ENCODE peak calls at places on chromosome 17, in seven cellular contexts. One of them, this sample, is unnamed.

GRCh38 chr17:75265614-75266314 is 4.1 kb downstream of the MRPS7 start:
- DNase-seq in pancreas: no peak
- DNase-seq in B cell: peak
- DNase-seq in stomach: no peak
- DNase-seq in tibial nerve: no peak
- DNase-seq in endothelial cell: no peak
- DNase-seq in fibroblast of lung: no peak
- DNase-seq in this sample: peak

GRCh38 chr17:9912146-9913099 is 7.4 kb upstream of the RCVRN start:
- DNase-seq in pancreas: no peak
- DNase-seq in B cell: no peak
- DNase-seq in stomach: no peak
- DNase-seq in tibial nerve: no peak
- DNase-seq in endothelial cell: no peak
- DNase-seq in fibroblast of lung: no peak
- DNase-seq in this sample: no peak

GRCh38 chr17:48907713-48908046 is 527 bp upstream of the UBE2Z start:
- DNase-seq in pancreas: no peak
- DNase-seq in B cell: no peak
- DNase-seq in stomach: no peak
- DNase-seq in tibial nerve: no peak
- DNase-seq in endothelial cell: no peak
- DNase-seq in fibroblast of lung: peak
- DNase-seq in this sample: no peak

GRCh38 chr17:29577009-29577777 is 8.7 kb downstream of the TP53I13 start:
- DNase-seq in pancreas: no peak
- DNase-seq in B cell: no peak
- DNase-seq in stomach: no peak
- DNase-seq in tibial nerve: no peak
- DNase-seq in endothelial cell: no peak
- DNase-seq in fibroblast of lung: no peak
- DNase-seq in this sample: no peak

GRCh38 chr17:69503711-69504110 is 89.2 kb downstream of the MAP2K6 start:
- DNase-seq in pancreas: no peak
- DNase-seq in B cell: peak
- DNase-seq in stomach: no peak
- DNase-seq in tibial nerve: no peak
- DNase-seq in endothelial cell: no peak
- DNase-seq in fibroblast of lung: no peak
- DNase-seq in this sample: no peak

GRCh38 chr17:67546578-67547527 is 169.8 kb downstream of the PITPNC1 start:
- DNase-seq in pancreas: peak
- DNase-seq in B cell: no peak
- DNase-seq in stomach: peak
- DNase-seq in tibial nerve: no peak
- DNase-seq in endothelial cell: no peak
- DNase-seq in fibroblast of lung: peak
- DNase-seq in this sample: no peak

GRCh38 chr17:60327122-60327869 is 64.6 kb downstream of the USP32 start:
- DNase-seq in pancreas: no peak
- DNase-seq in B cell: no peak
- DNase-seq in stomach: no peak
- DNase-seq in tibial nerve: no peak
- DNase-seq in endothelial cell: no peak
- DNase-seq in fibroblast of lung: no peak
- DNase-seq in this sample: no peak

GRCh38 chr17:51860934-51861561 is 297.5 kb downstream of the CA10 start:
- DNase-seq in pancreas: no peak
- DNase-seq in B cell: no peak
- DNase-seq in stomach: no peak
- DNase-seq in tibial nerve: no peak
- DNase-seq in endothelial cell: peak
- DNase-seq in fibroblast of lung: no peak
- DNase-seq in this sample: no peak

GRCh38 chr17:35372846-35373531 is 432 bp downstream of the SLFN11 start:
- DNase-seq in pancreas: peak
- DNase-seq in B cell: no peak
- DNase-seq in stomach: peak
- DNase-seq in tibial nerve: no peak
- DNase-seq in endothelial cell: no peak
- DNase-seq in fibroblast of lung: no peak
- DNase-seq in this sample: no peak

GRCh38 chr17:6608321-6608720 is 32.2 kb downstream of the KIAA0753 start:
- DNase-seq in pancreas: no peak
- DNase-seq in B cell: no peak
- DNase-seq in stomach: no peak
- DNase-seq in tibial nerve: no peak
- DNase-seq in endothelial cell: no peak
- DNase-seq in fibroblast of lung: peak
- DNase-seq in this sample: no peak

GRCh38 chr17:66948061-66948750 is 16.3 kb upstream of the CACNG4 start:
- DNase-seq in pancreas: peak
- DNase-seq in B cell: no peak
- DNase-seq in stomach: no peak
- DNase-seq in tibial nerve: no peak
- DNase-seq in endothelial cell: no peak
- DNase-seq in fibroblast of lung: no peak
- DNase-seq in this sample: no peak

GRCh38 chr17:35127751-35128514 is 6.5 kb downstream of the FNDC8 start:
- DNase-seq in pancreas: no peak
- DNase-seq in B cell: peak
- DNase-seq in stomach: no peak
- DNase-seq in tibial nerve: no peak
- DNase-seq in endothelial cell: no peak
- DNase-seq in fibroblast of lung: no peak
- DNase-seq in this sample: no peak

GRCh38 chr17:80826955-80827645 is 164.5 kb upstream of the CHMP6 start:
- DNase-seq in pancreas: peak
- DNase-seq in B cell: peak
- DNase-seq in stomach: no peak
- DNase-seq in tibial nerve: peak
- DNase-seq in endothelial cell: no peak
- DNase-seq in fibroblast of lung: peak
- DNase-seq in this sample: peak

GRCh38 chr17:50956750-50957523 is 90.8 kb upstream of the TOB1 start:
- DNase-seq in pancreas: peak
- DNase-seq in B cell: peak
- DNase-seq in stomach: peak
- DNase-seq in tibial nerve: peak
- DNase-seq in endothelial cell: peak
- DNase-seq in fibroblast of lung: peak
- DNase-seq in this sample: peak

GRCh38 chr17:3222505-3222904 is 15.0 kb downstream of the OR1A1 start:
- DNase-seq in pancreas: no peak
- DNase-seq in B cell: no peak
- DNase-seq in stomach: no peak
- DNase-seq in tibial nerve: no peak
- DNase-seq in endothelial cell: no peak
- DNase-seq in fibroblast of lung: no peak
- DNase-seq in this sample: no peak

GRCh38 chr17:48240562-48241130 is 133.1 kb downstream of the SNX11 start:
- DNase-seq in pancreas: no peak
- DNase-seq in B cell: no peak
- DNase-seq in stomach: no peak
- DNase-seq in tibial nerve: no peak
- DNase-seq in endothelial cell: no peak
- DNase-seq in fibroblast of lung: peak
- DNase-seq in this sample: no peak

GRCh38 chr17:11986179-11986938 is 10.9 kb downstream of the ZNF18 start:
- DNase-seq in pancreas: no peak
- DNase-seq in B cell: no peak
- DNase-seq in stomach: no peak
- DNase-seq in tibial nerve: peak
- DNase-seq in endothelial cell: no peak
- DNase-seq in fibroblast of lung: peak
- DNase-seq in this sample: no peak

GRCh38 chr17:78426293-78426879 is 47.9 kb downstream of the PGS1 start:
- DNase-seq in pancreas: no peak
- DNase-seq in B cell: no peak
- DNase-seq in stomach: no peak
- DNase-seq in tibial nerve: no peak
- DNase-seq in endothelial cell: no peak
- DNase-seq in fibroblast of lung: no peak
- DNase-seq in this sample: no peak

GRCh38 chr17:2977157-2977556 is 86.2 kb downstream of the OR1D5 start:
- DNase-seq in pancreas: no peak
- DNase-seq in B cell: no peak
- DNase-seq in stomach: no peak
- DNase-seq in tibial nerve: no peak
- DNase-seq in endothelial cell: no peak
- DNase-seq in fibroblast of lung: no peak
- DNase-seq in this sample: no peak

GRCh38 chr17:4161179-4161559 is 18.2 kb downstream of the CYB5D2 start:
- DNase-seq in pancreas: no peak
- DNase-seq in B cell: no peak
- DNase-seq in stomach: peak
- DNase-seq in tibial nerve: peak
- DNase-seq in endothelial cell: no peak
- DNase-seq in fibroblast of lung: peak
- DNase-seq in this sample: no peak

GRCh38 chr17:42759982-42760651 is 910 bp upstream of the RAMP2 start:
- DNase-seq in pancreas: no peak
- DNase-seq in B cell: no peak
- DNase-seq in stomach: no peak
- DNase-seq in tibial nerve: no peak
- DNase-seq in endothelial cell: no peak
- DNase-seq in fibroblast of lung: no peak
- DNase-seq in this sample: no peak

GRCh38 chr17:72069744-72070143 is 51.1 kb upstream of the SOX9 start:
- DNase-seq in pancreas: no peak
- DNase-seq in B cell: no peak
- DNase-seq in stomach: no peak
- DNase-seq in tibial nerve: no peak
- DNase-seq in endothelial cell: no peak
- DNase-seq in fibroblast of lung: no peak
- DNase-seq in this sample: no peak

GRCh38 chr17:75558666-75559530 is 28.7 kb upstream of the MYO15B start:
- DNase-seq in pancreas: no peak
- DNase-seq in B cell: peak
- DNase-seq in stomach: peak
- DNase-seq in tibial nerve: no peak
- DNase-seq in endothelial cell: no peak
- DNase-seq in fibroblast of lung: no peak
- DNase-seq in this sample: no peak

GRCh38 chr17:76707985-76708807 is 2.6 kb downstream of the MXRA7 start:
- DNase-seq in pancreas: no peak
- DNase-seq in B cell: no peak
- DNase-seq in stomach: no peak
- DNase-seq in tibial nerve: no peak
- DNase-seq in endothelial cell: peak
- DNase-seq in fibroblast of lung: no peak
- DNase-seq in this sample: no peak
- TF ChIP-seq CTCF in pancreas: no peak
- TF ChIP-seq CTCF in B cell: no peak
- TF ChIP-seq CTCF in stomach: no peak
- TF ChIP-seq CTCF in tibial nerve: peak
- TF ChIP-seq CTCF in endothelial cell: no peak
- TF ChIP-seq CTCF in fibroblast of lung: peak
- TF ChIP-seq CTCF in this sample: no peak

GRCh38 chr17:7894866-7895265 is 6.3 kb downstream of the CHD3 start:
- DNase-seq in pancreas: no peak
- DNase-seq in B cell: no peak
- DNase-seq in stomach: no peak
- DNase-seq in tibial nerve: no peak
- DNase-seq in endothelial cell: no peak
- DNase-seq in fibroblast of lung: no peak
- DNase-seq in this sample: no peak

GRCh38 chr17:7897090-7897489 is 8.5 kb downstream of the CHD3 start:
- DNase-seq in pancreas: no peak
- DNase-seq in B cell: no peak
- DNase-seq in stomach: no peak
- DNase-seq in tibial nerve: no peak
- DNase-seq in endothelial cell: no peak
- DNase-seq in fibroblast of lung: no peak
- DNase-seq in this sample: no peak

GRCh38 chr17:7893226-7893880 is 4.8 kb downstream of the CHD3 start:
- DNase-seq in pancreas: no peak
- DNase-seq in B cell: no peak
- DNase-seq in stomach: no peak
- DNase-seq in tibial nerve: no peak
- DNase-seq in endothelial cell: no peak
- DNase-seq in fibroblast of lung: peak
- DNase-seq in this sample: no peak

GRCh38 chr17:7894226-7894625 is 5.6 kb downstream of the CHD3 start:
- DNase-seq in pancreas: no peak
- DNase-seq in B cell: no peak
- DNase-seq in stomach: no peak
- DNase-seq in tibial nerve: no peak
- DNase-seq in endothelial cell: no peak
- DNase-seq in fibroblast of lung: no peak
- DNase-seq in this sample: no peak

GRCh38 chr17:7897773-7898172 is 9.2 kb downstream of the CHD3 start:
- DNase-seq in pancreas: no peak
- DNase-seq in B cell: no peak
- DNase-seq in stomach: no peak
- DNase-seq in tibial nerve: peak
- DNase-seq in endothelial cell: no peak
- DNase-seq in fibroblast of lung: peak
- DNase-seq in this sample: no peak
- TF ChIP-seq CTCF in pancreas: no peak
- TF ChIP-seq CTCF in B cell: no peak
- TF ChIP-seq CTCF in stomach: no peak
- TF ChIP-seq CTCF in tibial nerve: peak
- TF ChIP-seq CTCF in endothelial cell: no peak
- TF ChIP-seq CTCF in fibroblast of lung: peak
- TF ChIP-seq CTCF in this sample: peak

GRCh38 chr17:28547623-28548416 is 4.6 kb downstream of the UNC119 start:
- DNase-seq in pancreas: peak
- DNase-seq in B cell: peak
- DNase-seq in stomach: peak
- DNase-seq in tibial nerve: peak
- DNase-seq in endothelial cell: peak
- DNase-seq in fibroblast of lung: peak
- DNase-seq in this sample: peak
- TF ChIP-seq CTCF in pancreas: peak
- TF ChIP-seq CTCF in B cell: peak
- TF ChIP-seq CTCF in stomach: peak
- TF ChIP-seq CTCF in tibial nerve: peak
- TF ChIP-seq CTCF in endothelial cell: peak
- TF ChIP-seq CTCF in fibroblast of lung: peak
- TF ChIP-seq CTCF in this sample: peak

DNA sequence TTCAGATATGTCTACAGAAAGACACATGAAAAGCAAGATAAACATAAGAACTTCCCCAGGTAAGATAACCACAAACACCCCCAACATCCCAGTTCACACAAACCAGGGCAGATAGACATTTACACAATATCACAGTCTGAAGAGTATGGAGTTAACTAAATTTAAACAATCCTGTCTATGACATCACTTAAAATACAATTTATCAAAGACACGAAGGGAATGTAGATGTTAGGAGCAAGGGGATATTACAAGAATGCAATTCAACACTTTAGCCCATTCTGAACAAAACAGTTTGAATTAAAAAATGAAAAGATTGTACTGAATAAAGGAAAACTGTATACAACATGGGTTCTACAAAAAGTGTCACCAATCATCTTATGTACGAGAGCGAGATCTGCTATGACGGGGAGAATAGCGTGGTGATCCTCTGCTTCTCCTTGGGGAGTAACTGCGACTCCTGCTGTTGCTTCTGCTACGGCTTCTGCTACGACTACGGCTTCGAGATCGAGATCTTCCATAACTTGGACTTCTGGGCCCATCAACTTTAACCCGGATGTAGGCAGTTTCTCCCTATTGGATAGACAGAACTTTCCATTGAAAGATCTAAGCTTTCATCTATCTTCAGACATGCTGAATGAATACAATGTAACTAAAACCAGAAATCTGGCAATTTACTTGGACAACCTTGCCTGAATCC is 1.9 kb downstream of the SRSF1 start:
- DNase-seq in pancreas: no peak
- DNase-seq in B cell: no peak
- DNase-seq in stomach: no peak
- DNase-seq in tibial nerve: no peak
- DNase-seq in endothelial cell: no peak
- DNase-seq in fibroblast of lung: no peak
- DNase-seq in this sample: no peak
- TF ChIP-seq CTCF in pancreas: no peak
- TF ChIP-seq CTCF in B cell: no peak
- TF ChIP-seq CTCF in stomach: no peak
- TF ChIP-seq CTCF in tibial nerve: no peak
- TF ChIP-seq CTCF in endothelial cell: no peak
- TF ChIP-seq CTCF in fibroblast of lung: no peak
- TF ChIP-seq CTCF in this sample: no peak